ENCODE peak calls at places on chromosomes 3 and 15, in four cellular contexts. M is brain microvascular endothelial cell, K is skeletal muscle cell, G is cardiac muscle cell. P is an unnamed sample.

GRCh38 chr15:85073556-85074194 is 92.0 kb downstream of the PDE8A start:
- DNase-seq in G (no peak), M (peak), K (no peak), P (no peak)

GRCh38 chr3:149771652-149772271 is 19.5 kb upstream of the COMMD2 start:
- DNase-seq in G (peak), K (no peak), M (peak), P (no peak)

GRCh38 chr3:197355713-197356112 is 57.3 kb upstream of the DLG1 start:
- DNase-seq in K (no peak), G (no peak), M (no peak), P (no peak)

GRCh38 chr15:51494411-51495314 is 127.9 kb downstream of the DMXL2 start:
- DNase-seq in M (peak), K (no peak), G (peak), P (no peak)

GRCh38 chr15:31080618-31081017 is 20.9 kb downstream of the TRPM1 start:
- DNase-seq in G (peak), M (no peak), K (no peak), P (no peak)

GRCh38 chr15:59290311-59291213 is 82.1 kb downstream of the MYO1E start:
- DNase-seq in K (no peak), G (no peak), M (no peak), P (no peak)

GRCh38 chr3:13144163-13145023 is 71.2 kb upstream of the IQSEC1 start:
- DNase-seq in G (no peak), K (no peak), M (no peak), P (no peak)

GRCh38 chr3:128784228-128784627 is 58.2 kb downstream of the RAB7A start:
- DNase-seq in M (no peak), K (no peak), G (peak), P (no peak)

GRCh38 chr3:100912976-100913375 is 80.2 kb downstream of the ABI3BP start:
- DNase-seq in G (no peak), M (no peak), K (no peak), P (no peak)

GRCh38 chr15:84099181-84099580 is 136.4 kb upstream of the GOLGA6L4 start:
- DNase-seq in K (no peak), G (peak), M (no peak), P (no peak)

GRCh38 chr3:165196577-165197561 is 685 bp upstream of the SLITRK3 start:
- DNase-seq in K (no peak), M (no peak), G (no peak), P (no peak)

GRCh38 chr3:165195226-165195625 is 958 bp downstream of the SLITRK3 start:
- DNase-seq in K (no peak), M (no peak), G (no peak), P (no peak)

GRCh38 chr3:165194477-165195135 is 1.6 kb downstream of the SLITRK3 start:
- DNase-seq in G (no peak), M (no peak), K (no peak), P (no peak)

GRCh38 chr3:165193392-165194268 is 2.6 kb downstream of the SLITRK3 start:
- DNase-seq in K (no peak), M (no peak), G (no peak), P (no peak)

DNA sequence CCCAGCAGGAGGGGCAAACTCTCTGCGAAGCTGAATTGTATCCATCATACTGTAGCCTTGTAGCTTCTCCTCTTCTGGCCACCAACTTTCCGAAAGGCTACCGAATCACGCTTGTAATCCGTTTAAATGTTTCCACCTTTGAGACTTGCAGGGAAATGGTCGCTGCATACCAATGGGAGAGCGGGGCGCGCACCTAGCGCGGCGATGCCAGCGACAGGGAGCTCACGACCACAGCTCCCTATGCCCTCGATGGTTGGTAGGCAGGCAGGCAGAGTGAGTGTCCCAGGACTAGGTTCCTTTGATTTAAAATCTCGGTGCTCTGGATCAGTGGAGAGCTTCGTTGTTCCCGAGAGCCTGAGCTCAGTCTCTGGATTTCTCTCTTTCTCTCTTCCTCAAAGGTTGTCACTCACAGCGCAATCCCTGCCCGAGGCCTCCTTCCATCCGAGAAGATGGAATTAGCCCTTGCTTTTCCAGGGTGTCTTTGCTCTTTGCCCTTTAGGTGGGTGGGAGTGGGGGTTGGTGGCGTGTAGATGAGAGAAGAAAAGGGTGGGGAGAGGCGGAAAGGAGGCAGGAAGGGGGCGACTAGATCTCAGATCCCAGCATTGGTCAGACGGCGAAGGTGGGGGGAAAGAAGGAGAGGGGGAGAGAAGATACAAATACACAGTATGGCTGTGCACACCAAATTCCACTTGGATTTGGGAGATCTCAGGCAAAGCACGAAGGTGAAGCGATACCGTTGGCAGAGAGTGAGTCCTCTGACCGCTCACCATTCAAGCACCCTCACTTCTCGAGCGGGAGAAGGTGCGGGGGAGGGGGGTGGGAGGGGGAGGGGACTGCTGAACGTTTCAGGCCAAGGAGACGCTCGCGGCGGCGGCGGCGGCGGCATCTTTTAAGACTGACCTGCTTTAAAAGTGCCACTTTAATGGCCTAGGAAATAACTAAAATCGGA is at the start of gene SLITRK3:
- DNase-seq in G (no peak), M (no peak), K (no peak), P (no peak)
- H3K4me3 ChIP-seq in G (peak), M (peak), K (peak), P (peak)

DNA sequence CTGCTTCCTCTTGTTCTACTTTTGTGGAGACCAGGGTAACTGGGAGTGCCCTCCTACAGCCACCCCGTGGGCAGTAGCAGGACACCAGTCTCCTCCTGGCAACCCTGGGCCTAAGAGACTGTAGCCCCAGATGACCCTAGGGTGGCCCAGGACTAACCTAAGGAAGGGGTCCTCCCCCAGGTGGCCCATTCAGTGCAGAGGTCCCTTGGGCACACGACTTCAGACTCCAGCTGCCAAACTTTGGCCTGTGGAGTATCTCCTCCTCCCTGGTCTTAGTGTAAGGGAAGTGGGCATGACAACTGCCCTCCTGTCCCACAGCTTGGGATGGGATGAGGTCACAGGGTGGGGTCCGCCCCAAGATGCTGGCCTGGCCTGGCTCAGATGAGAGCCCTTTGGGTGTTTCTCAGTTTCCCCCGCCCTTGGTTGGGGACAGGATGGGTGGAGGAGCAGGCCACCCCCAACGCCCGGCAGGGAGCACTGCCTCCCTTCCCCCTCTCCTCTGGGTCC is 4.8 kb downstream of the CSK start:
- DNase-seq in G (no peak), M (no peak), K (no peak), P (no peak)
- H3K4me3 ChIP-seq in G (no peak), M (no peak), K (no peak), P (no peak)

GRCh38 chr3:142962520-142963265 is 781 bp downstream of the PAQR9 start:
- DNase-seq in G (no peak), M (no peak), K (no peak), P (no peak)
- H3K4me3 ChIP-seq in G (peak), M (peak), K (peak), P (no peak)

GRCh38 chr3:185424435-185424834 is 61.5 kb downstream of the MAP3K13 start:
- DNase-seq in M (no peak), K (no peak), G (no peak), P (no peak)

GRCh38 chr3:185422677-185423076 is 59.7 kb downstream of the MAP3K13 start:
- DNase-seq in G (no peak), M (no peak), K (no peak), P (no peak)

GRCh38 chr3:185421577-185422232 is 58.8 kb downstream of the MAP3K13 start:
- DNase-seq in K (no peak), M (no peak), G (no peak), P (no peak)

GRCh38 chr3:185423178-185423577 is 60.2 kb downstream of the MAP3K13 start:
- DNase-seq in G (peak), M (peak), K (no peak), P (no peak)

DNA sequence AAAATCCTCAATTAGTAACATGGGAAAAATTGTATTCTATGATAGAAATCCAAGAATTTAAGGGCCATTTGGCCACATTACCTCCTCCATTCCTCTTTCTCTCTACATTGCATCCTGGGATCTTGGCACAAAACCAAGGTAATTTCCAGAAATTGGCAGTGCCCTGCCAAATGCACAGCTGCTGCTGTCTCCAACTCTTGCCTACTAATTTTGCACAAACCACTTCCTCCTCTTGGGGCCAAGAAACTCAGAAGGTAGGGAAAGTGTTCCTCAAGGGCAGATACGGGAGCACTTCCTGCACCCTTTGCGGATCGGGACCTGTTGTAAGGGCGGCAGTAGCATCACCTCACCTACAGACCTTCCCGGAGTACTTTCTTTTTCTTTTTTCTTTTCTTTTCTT is 57.8 kb downstream of the MAP3K13 start:
- DNase-seq in G (peak), K (peak), M (no peak), P (no peak)
- H3K4me3 ChIP-seq in G (no peak), K (no peak), M (no peak), P (no peak)

GRCh38 chr3:62727576-62727975 is 147.6 kb downstream of the CADPS start:
- DNase-seq in M (no peak), G (peak), K (no peak), P (no peak)
- H3K4me3 ChIP-seq in M (no peak), G (no peak), K (no peak), P (no peak)